ENCODE peak calls at places on chromosomes 16 and 17, in five cellular contexts. R, M, F, H and X are unnamed samples.

GRCh38 chr16:53071748-53072301 is 17.0 kb downstream of the CHD9 start:
- DNase-seq in R (no peak), M (peak), F (peak), H (peak), X (peak)

GRCh38 chr17:78875738-78876597 is 27.0 kb downstream of the CEP295NL start:
- DNase-seq in R (peak), M (no peak), F (no peak), H (no peak), X (no peak)

GRCh38 chr17:79835470-79835899 is 3.8 kb downstream of the CBX4 start:
- DNase-seq in R (no peak), M (no peak), F (no peak), H (no peak), X (no peak)

GRCh38 chr17:36949461-36949927 is 740 bp downstream of the AATF start:
- DNase-seq in R (no peak), M (no peak), F (no peak), H (no peak), X (no peak)

GRCh38 chr17:46813920-46814319 is 4.6 kb downstream of the WNT3 start:
- DNase-seq in R (no peak), M (no peak), F (no peak), H (no peak), X (no peak)

GRCh38 chr16:72189865-72190371 is 18.0 kb upstream of the PMFBP1 start:
- DNase-seq in R (no peak), M (no peak), F (no peak), H (no peak), X (no peak)

GRCh38 chr16:11118479-11118878 is 137.5 kb downstream of the SOCS1 start:
- DNase-seq in R (no peak), M (no peak), F (no peak), H (no peak), X (no peak)

GRCh38 chr17:72447251-72447640 is 326.4 kb downstream of the SOX9 start:
- DNase-seq in R (no peak), M (no peak), F (no peak), H (no peak), X (no peak)

GRCh38 chr17:82939213-82940030 is 99.6 kb upstream of the ZNF750 start:
- DNase-seq in R (no peak), M (peak), F (no peak), H (peak), X (no peak)

GRCh38 chr16:66041907-66042306 is 324.6 kb upstream of the CDH5 start:
- DNase-seq in R (no peak), M (no peak), F (no peak), H (no peak), X (no peak)

GRCh38 chr17:44086364-44087311 is 16.1 kb downstream of the G6PC3 start:
- DNase-seq in R (peak), M (no peak), F (no peak), H (no peak), X (no peak)

GRCh38 chr17:64401244-64401860 is 10.7 kb upstream of the PECAM1 start:
- DNase-seq in R (no peak), M (no peak), F (no peak), H (peak), X (no peak)

GRCh38 chr16:57844416-57845030 is 42.2 kb upstream of the KIFC3 start:
- DNase-seq in R (no peak), M (peak), F (no peak), H (no peak), X (no peak)

GRCh38 chr17:62321451-62321850 is 58.9 kb upstream of the EFCAB3 start:
- DNase-seq in R (no peak), M (no peak), F (no peak), H (no peak), X (no peak)

GRCh38 chr17:4870850-4871249 is 28.5 kb upstream of the C17orf107 start:
- DNase-seq in R (no peak), M (no peak), F (no peak), H (no peak), X (no peak)

GRCh38 chr17:74018116-74018515 is 185.4 kb upstream of the RPL38 start:
- DNase-seq in R (no peak), M (no peak), F (no peak), H (no peak), X (no peak)

DNA sequence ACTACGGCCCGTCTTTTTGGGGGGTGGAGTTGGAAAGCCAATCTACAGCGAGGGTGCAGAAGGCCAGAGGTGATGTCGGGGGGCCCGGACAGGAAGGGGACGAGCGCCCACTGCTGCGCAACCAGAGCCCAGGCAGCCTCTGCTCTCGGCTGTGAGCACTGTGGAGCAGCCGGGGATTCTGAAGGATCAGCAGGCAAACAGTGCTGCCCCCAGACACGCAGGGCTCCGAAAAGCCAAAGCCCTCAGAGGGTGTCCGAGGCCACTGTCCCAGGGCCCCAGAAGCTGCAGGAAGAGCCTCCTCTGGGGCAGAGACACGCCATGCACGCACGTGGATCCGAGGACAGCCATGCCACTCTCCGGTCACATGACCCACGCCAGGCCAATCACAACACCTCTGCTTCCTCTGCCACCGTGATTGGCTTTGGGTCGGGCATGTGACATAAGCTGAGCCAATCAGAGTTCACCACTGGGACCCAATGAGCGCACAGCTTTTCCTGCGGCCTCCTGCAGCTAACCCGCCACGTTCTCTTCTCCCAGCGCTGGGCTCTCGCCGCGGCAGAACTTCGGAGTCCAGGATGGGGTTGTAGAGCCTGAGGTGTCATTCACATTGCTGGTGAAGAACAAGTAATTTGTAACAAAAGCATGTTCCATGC is 40.7 kb downstream of the ACTG1 start:
- DNase-seq in R (peak), M (peak), F (no peak), H (no peak), X (no peak)
- TF ChIP-seq CTCF in R (no peak), M (peak), F (no peak), H (peak), X (no peak)

DNA sequence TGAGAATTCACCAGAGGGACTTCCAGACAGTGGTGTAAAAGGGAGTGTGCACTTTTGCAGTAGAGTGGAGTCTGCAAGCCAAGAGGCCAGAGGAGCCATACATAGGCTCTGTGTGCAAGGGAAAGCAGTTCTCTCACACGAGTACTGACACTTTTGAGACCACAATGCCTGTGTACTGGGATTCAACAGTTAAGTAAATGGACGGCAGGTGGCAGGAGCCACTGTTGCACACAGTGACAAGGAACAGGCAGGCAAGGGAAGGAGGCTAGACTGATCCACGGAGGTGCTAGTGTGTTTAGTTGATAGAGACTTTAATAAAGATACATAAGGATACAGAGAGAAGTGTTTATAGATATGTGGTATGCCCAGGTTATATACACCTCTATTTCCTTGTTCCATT is 67.0 kb downstream of the MPRIP start:
- DNase-seq in R (no peak), M (no peak), F (no peak), H (no peak), X (no peak)
- TF ChIP-seq CTCF in R (no peak), M (no peak), F (no peak), H (peak), X (peak)

DNA sequence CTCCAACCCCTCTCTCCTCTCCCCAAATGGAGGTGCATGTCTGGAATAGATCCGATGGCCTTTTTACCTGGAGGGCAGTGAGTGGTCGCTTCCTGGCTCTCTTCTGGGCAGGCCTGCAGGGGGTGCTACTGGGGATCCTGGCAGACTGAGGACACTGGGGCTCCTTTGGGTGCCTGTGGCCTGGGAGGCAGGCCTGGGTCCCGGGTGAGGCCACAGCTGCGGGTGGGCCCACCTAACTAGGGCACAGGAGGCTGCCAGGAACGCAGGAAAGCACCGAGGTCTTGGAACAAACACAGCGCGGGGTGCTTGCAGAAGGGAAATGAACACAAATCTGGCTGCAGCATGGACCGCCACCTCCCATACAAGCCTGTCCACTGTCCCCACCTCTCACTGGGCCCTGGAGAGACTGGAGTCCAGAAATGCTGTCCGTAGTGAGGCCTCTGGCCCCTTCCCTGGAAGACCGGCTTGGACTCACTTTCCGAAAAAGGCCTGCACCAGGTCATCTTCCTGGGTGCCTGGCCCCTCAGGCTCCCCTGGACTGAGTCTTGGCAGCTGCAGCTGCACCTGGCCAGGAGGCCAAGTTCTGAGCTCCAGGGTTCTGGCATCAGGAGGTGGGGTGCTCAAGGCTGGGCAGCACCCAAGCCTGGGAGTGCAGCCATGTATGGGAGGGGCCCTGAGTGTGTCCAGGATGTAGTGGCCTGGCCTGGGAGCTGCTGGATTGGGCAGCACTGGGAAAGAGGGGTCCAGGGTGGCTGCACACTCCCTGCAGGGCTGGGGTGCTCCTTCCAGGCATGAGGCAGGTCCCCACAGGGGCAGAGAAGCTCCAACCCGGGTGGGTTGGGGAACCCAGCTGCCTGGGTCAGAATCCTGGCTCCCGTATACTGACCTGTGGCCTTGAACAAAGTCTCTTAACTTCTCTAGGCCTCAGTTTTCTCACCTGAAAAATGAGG is 195.1 kb downstream of the IRF8 start:
- DNase-seq in R (no peak), M (peak), F (no peak), H (peak), X (no peak)
- TF ChIP-seq CTCF in R (peak), M (no peak), F (no peak), H (peak), X (no peak)

DNA sequence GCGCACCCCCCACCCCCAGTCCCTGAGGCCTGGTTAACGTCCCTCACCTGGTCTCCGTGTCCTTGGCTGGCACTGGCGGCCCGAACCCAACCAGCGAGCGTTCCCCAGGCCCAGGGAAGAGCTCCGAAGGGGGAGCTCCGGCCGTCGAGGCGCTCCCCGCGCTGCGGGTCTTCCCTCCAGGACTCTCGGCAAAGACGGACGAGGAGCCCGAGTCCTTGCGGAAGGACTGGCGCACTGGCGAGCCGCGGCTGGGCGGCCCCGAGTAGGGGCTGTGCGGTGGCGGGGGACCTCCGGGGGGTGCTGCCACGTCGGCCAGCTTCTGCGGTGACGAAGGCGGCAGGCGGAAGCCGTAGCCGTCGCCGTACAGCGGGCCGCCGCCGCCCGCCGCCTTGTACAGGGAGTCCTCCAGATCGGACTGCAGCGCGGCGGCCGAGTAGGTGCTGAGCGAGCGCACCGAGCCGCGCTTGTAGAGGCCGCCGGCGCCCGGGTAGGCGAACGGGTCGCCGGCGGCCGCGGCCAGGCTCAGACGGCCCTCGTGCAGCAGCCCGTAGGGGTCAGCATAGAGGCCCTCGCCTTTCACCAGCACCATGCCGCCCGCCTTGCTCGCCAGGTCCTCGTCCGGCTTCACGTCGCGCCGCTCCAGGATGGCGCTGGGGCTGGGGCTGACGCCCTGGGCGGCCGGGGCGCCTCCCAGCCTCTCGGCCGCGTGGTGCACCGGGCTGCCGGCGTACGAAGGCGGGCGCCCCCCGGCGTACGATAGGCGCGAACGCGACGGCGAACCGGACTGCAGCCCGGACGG is 44.1 kb downstream of the SRCIN1 start:
- DNase-seq in R (no peak), M (no peak), F (no peak), H (no peak), X (no peak)
- TF ChIP-seq CTCF in R (no peak), M (no peak), F (no peak), H (no peak), X (no peak)

DNA sequence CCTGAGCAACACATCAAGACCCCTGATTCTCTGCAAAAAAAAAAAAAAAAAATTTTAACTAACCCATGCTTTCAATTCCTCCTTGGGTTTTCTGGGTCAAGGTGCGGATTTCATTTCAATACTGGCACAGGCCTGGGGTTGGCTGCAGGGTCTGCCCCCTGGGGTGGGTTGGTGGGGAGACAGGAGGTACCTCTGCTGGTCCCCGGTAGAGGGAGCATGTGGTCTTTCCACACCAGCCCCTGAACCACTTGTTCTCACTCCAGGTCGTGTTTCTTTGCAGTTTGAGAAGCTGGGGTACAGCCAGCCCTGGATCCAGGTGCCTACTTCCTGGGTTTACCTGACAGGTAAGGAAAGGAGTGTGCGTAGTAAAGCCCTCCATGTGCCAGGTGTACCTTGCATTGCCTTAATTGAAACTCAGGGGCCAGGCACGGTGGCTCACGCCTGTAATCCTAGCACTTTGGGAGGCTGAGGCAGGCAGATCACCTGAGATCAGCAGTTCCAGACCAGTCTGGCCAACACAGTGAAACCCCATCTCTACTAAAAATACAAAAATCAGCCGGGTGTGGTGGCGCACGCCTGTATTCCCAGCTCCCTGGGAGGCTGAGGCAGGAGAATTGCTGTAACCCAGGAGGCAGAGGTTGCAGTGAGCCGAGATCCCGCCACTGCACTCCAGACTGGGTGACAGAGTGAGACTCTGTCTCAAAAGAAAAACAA is 21.8 kb downstream of the SDR42E2 start:
- DNase-seq in R (no peak), M (no peak), F (no peak), H (no peak), X (peak)
- TF ChIP-seq CTCF in R (peak), M (no peak), F (peak), H (no peak), X (peak)

DNA sequence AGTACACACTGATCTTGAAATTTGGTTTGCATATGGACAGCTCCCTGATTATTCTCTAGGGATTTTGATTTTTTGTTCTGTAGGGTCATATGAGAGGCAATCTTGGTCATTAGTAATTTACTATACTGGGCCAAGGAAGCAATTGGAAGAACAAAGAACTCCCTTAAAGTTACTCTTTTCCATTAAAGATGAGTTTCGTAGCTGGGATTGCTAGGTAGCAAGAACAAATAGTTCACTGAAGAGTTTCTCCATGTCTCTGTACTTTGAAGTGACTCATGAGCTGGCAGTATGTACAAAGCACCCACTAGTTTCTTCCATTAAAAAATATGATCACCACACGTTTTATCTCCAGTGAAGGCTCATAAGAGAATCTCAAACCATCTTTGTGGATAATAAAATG is 6.2 kb upstream of the BCAS3 start:
- DNase-seq in R (no peak), M (no peak), F (no peak), H (no peak), X (no peak)
- TF ChIP-seq CTCF in R (no peak), M (no peak), F (no peak), H (no peak), X (no peak)

DNA sequence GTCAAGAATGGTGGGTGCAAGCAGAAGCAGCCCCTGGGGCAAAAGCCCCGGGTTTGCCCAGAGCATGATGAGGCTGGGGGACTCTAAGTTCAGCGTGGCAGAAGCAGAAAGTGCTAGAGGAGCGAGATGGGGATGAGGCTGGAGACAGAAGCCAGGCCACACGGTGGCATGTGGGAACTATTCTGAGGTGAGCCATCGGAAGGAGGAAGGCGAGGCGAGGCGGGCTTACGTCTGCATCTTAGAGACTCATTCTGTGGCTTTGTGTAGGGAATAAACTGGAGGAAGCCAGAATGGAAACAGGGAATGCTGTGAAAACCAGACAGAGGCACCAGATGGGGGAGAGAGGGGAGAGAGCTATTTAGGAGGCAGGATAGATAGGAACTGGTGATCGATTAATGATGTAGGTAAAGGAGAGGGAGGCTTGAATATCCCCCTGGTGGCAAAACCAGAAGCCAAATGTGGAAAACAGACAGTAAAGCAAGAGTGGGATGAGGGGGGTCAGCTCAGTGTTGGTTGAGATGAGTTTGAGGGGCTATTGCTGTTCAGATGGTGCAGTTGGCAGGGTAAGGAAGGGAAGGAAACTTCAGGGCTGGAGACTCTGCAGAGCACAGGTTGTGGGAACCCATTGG is 3.1 kb upstream of the TNFSF13 start:
- DNase-seq in R (no peak), M (no peak), F (no peak), H (no peak), X (no peak)
- TF ChIP-seq CTCF in R (peak), M (no peak), F (no peak), H (no peak), X (peak)

DNA sequence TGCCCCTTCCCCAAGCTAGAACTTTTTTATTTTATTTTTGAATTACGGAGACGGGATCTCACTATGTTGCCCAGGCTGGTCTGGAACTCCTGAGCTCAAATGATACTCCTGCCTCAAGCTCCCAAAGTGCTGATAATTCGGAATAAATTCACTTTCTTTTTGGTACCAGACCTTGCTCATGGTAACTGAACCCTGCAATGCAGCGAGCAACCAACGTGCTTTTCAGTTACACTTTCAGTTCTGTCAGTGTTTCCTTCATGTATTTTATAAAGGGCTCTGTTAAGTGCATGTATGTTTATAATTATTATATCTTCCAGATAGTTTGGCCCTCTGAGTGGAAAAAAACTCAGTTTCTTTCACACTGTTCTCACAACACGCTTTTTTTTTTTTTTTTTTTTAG is 13.9 kb downstream of the C16orf96 start:
- DNase-seq in R (no peak), M (no peak), F (no peak), H (no peak), X (no peak)
- TF ChIP-seq CTCF in R (no peak), M (no peak), F (no peak), H (no peak), X (no peak)